ENCODE peak calls at places on chromosomes 11 and 22, in six cellular contexts. K, Z, J, H, B and O are unnamed samples.

GRCh38 chr22:45934659-45935341 is 42.2 kb downstream of the WNT7B start:
- DNase-seq in K (peak), Z (no peak), J (no peak), H (peak), B (no peak), O (peak)

GRCh38 chr11:46279393-46280099 is 2.1 kb downstream of the CREB3L1 start:
- DNase-seq in K (no peak), Z (no peak), J (no peak), H (peak), B (no peak), O (no peak)

GRCh38 chr11:114173836-114174235 is 114.3 kb downstream of the ZBTB16 start:
- DNase-seq in K (no peak), Z (no peak), J (no peak), H (no peak), B (no peak), O (no peak)

GRCh38 chr11:74984070-74984469 is 4.7 kb upstream of the NEU3 start:
- DNase-seq in K (no peak), Z (no peak), J (no peak), H (no peak), B (no peak), O (peak)

GRCh38 chr11:19988598-19988997 is 171.7 kb downstream of the DBX1 start:
- DNase-seq in K (no peak), Z (no peak), J (peak), H (no peak), B (no peak), O (no peak)

GRCh38 chr11:844693-845644 is 2.3 kb downstream of the TSPAN4 start:
- DNase-seq in K (peak), Z (peak), J (peak), H (peak), B (no peak), O (peak)

GRCh38 chr11:13009476-13009920 is 382 bp downstream of the RASSF10 start:
- DNase-seq in K (no peak), Z (no peak), J (no peak), H (no peak), B (no peak), O (no peak)

GRCh38 chr11:36774603-36775002 is 176.6 kb upstream of the RAG2 start:
- DNase-seq in K (no peak), Z (no peak), J (no peak), H (no peak), B (no peak), O (no peak)

GRCh38 chr11:78417175-78417887 is at the start of gene GAB2:
- DNase-seq in K (no peak), Z (no peak), J (peak), H (no peak), B (no peak), O (no peak)

GRCh38 chr11:128182844-128183243 is 404.5 kb downstream of the ETS1 start:
- DNase-seq in K (no peak), Z (no peak), J (no peak), H (no peak), B (no peak), O (no peak)

GRCh38 chr11:68276864-68277263 is 5.1 kb upstream of the C11orf24 start:
- DNase-seq in K (no peak), Z (no peak), J (no peak), H (no peak), B (no peak), O (no peak)

GRCh38 chr11:68282861-68283230 is 11.1 kb upstream of the C11orf24 start:
- DNase-seq in K (no peak), Z (no peak), J (no peak), H (no peak), B (no peak), O (no peak)

GRCh38 chr11:68287419-68287818 is 15.6 kb upstream of the C11orf24 start:
- DNase-seq in K (no peak), Z (peak), J (no peak), H (no peak), B (no peak), O (no peak)

GRCh38 chr11:68279676-68280075 is 7.9 kb upstream of the C11orf24 start:
- DNase-seq in K (no peak), Z (no peak), J (no peak), H (no peak), B (no peak), O (no peak)

DNA sequence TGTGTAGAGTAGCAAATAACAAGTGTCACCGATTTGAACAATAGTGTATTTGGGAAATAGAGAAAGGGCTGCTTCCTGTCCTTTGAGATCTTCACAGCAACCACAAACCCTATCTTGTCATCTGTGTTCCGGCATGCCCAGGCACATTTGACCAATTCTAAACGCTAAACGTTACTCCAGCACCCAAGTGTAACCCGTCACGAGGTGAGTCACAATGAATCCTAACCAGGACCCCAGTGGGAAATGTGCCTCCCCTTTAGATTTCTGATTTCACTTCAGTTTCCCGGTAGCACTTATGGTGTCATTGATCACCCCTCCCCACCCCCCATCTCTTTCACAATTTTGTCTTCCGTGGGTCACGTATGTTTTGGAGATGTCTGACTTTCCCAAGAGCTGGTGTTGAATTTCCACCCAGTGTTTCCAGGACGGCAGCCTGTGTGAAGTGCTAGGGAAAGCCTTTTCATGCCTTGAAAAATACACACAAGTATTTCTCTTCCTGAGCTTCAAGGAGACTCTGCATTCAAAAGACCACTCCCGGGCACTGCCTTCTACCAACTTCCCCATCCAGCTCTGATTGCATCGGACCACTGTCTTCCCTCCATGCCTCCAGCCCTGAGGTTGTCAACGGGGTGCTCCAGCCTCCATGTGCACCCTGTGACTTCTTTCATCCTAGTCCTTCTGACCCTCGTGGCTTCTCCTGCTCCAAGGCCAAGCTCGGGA is 10.5 kb upstream of the C11orf24 start:
- DNase-seq in K (no peak), Z (peak), J (no peak), H (no peak), B (peak), O (no peak)
- TF ChIP-seq CHD2 in K (no peak), Z (no peak), J (no peak), H (no peak), B (peak), O (no peak)

GRCh38 chr11:123185326-123185725 is 9.7 kb downstream of the CLMP start:
- DNase-seq in K (no peak), Z (no peak), J (no peak), H (no peak), B (no peak), O (no peak)

GRCh38 chr11:123184531-123184930 is 10.5 kb downstream of the CLMP start:
- DNase-seq in K (no peak), Z (no peak), J (no peak), H (no peak), B (no peak), O (no peak)

GRCh38 chr11:123187221-123187620 is 7.8 kb downstream of the CLMP start:
- DNase-seq in K (no peak), Z (no peak), J (no peak), H (no peak), B (no peak), O (no peak)

GRCh38 chr11:123187670-123188507 is 7.2 kb downstream of the CLMP start:
- DNase-seq in K (no peak), Z (no peak), J (no peak), H (no peak), B (no peak), O (no peak)

GRCh38 chr11:123186291-123186690 is 8.8 kb downstream of the CLMP start:
- DNase-seq in K (no peak), Z (no peak), J (no peak), H (no peak), B (no peak), O (no peak)
- TF ChIP-seq USF2 in K (no peak), Z (no peak), J (no peak), H (no peak), B (no peak), O (no peak)

GRCh38 chr22:36872084-36872483 is 11.3 kb downstream of the NCF4 start:
- DNase-seq in K (no peak), Z (no peak), J (no peak), H (peak), B (no peak), O (no peak)

GRCh38 chr22:36874309-36874696 is 13.5 kb downstream of the NCF4 start:
- DNase-seq in K (no peak), Z (no peak), J (no peak), H (no peak), B (no peak), O (no peak)

GRCh38 chr22:36872866-36873498 is 12.2 kb downstream of the NCF4 start:
- DNase-seq in K (no peak), Z (no peak), J (no peak), H (peak), B (no peak), O (no peak)

GRCh38 chr22:36874731-36875130 is 13.9 kb downstream of the NCF4 start:
- DNase-seq in K (no peak), Z (no peak), J (no peak), H (no peak), B (no peak), O (no peak)

DNA sequence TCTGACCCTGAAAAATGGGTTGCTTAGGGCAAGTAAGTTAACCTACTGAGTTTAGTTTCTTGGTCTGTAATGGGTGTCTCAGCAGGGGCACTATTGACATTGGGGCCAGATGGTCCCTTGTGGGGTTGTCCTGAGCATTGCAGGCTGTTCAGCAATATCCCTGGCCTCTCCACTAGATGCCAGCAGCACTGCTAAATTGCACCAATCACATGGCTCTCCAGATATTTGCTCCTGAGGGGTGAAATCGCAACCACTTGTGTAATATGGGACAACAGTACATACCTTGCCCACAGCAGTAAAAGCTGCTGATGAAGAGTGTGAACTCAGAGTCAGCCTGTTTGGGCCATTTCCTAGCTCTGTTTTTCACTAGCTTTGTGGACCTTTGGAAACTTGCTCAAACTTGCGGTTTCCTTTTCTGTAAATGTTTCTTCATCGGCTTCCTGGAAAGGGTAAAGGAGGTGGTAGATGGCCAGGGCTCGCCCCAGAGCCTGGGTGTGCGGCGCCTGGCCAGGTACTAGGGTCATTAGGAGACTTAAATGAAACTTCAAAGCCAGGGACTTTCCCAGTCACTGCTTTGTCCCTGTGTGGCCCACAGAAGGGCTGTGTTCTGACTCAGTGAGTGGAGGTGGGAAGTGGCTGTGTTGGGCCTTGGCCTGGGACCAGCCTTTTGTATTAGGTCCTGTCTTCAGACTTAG is 13.0 kb downstream of the NCF4 start:
- DNase-seq in K (peak), Z (peak), J (no peak), H (peak), B (peak), O (peak)
- TF ChIP-seq CHD2 in K (no peak), Z (no peak), J (no peak), H (no peak), B (no peak), O (no peak)

DNA sequence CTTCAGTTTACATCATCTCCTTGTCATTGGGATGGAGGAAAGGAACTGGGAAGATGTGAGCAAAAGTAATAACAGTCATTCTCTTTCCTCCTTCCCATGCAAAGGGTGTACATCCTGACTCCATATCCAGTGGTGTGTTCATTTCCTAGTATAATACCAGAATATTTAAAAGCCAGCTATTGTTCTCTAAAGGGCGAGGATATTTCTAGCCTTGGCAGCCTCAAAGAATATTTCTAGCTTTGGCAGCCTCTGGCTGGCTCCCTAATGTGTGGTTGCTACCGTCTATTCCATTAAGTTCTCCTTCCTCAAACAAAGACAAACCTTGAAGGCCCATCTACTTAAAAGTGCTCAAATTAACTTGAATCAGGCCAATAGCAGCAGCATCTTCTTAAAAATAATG is 114.0 kb downstream of the FAM76B start:
- DNase-seq in K (no peak), Z (no peak), J (no peak), H (no peak), B (no peak), O (no peak)
- TF ChIP-seq USF2 in K (no peak), Z (no peak), J (no peak), H (no peak), B (no peak), O (no peak)

GRCh38 chr11:44713022-44713421 is 13.7 kb upstream of the TSPAN18 start:
- DNase-seq in K (no peak), Z (no peak), J (no peak), H (no peak), B (no peak), O (no peak)

GRCh38 chr11:44711772-44712608 is 14.8 kb upstream of the TSPAN18 start:
- DNase-seq in K (no peak), Z (no peak), J (peak), H (peak), B (no peak), O (no peak)

GRCh38 chr11:44718612-44719390 is 8.0 kb upstream of the TSPAN18 start:
- DNase-seq in K (no peak), Z (no peak), J (no peak), H (no peak), B (no peak), O (no peak)

GRCh38 chr11:44718057-44718456 is 8.7 kb upstream of the TSPAN18 start:
- DNase-seq in K (no peak), Z (no peak), J (no peak), H (no peak), B (no peak), O (no peak)

GRCh38 chr11:44716256-44716655 is 10.5 kb upstream of the TSPAN18 start:
- DNase-seq in K (no peak), Z (no peak), J (no peak), H (no peak), B (no peak), O (no peak)
- TF ChIP-seq CHD2 in K (no peak), Z (no peak), J (no peak), H (no peak), B (no peak), O (no peak)

DNA sequence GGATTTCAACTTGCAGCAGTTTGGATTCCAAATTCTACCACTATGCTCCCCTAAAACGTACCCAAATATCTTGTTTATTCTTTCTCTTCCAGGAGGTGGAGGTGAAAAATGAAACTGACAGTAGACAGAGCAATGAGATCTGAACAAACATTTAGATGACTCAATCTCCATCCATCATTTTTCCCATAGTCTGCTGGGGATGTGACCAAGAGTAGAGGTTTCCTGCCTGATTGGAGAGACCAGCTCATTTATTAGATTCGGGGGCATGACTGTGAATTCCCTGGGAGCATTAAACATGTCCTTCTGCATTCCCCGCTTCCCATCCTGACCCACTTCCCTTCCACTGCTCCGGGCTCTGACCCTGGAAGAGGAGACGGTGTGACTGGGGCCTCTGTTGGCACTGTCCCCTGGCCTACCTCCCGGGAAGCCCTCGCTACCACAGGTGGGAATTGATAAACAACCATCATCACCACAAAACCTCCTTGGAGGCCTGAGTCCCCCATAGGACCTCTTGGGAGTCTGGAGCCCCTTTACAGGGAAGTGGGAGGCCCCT is 20.3 kb downstream of the DKK3 start:
- DNase-seq in K (no peak), Z (no peak), J (no peak), H (no peak), B (no peak), O (no peak)
- TF ChIP-seq USF2 in K (no peak), Z (no peak), J (no peak), H (no peak), B (no peak), O (no peak)

GRCh38 chr11:8309311-8309710 is 45.6 kb upstream of the LMO1 start:
- DNase-seq in K (no peak), Z (no peak), J (no peak), H (no peak), B (no peak), O (no peak)

GRCh38 chr11:8311366-8311765 is 47.7 kb upstream of the LMO1 start:
- DNase-seq in K (no peak), Z (no peak), J (no peak), H (no peak), B (no peak), O (no peak)

GRCh38 chr11:8307601-8308000 is 43.9 kb upstream of the LMO1 start:
- DNase-seq in K (no peak), Z (no peak), J (no peak), H (no peak), B (no peak), O (no peak)

GRCh38 chr11:8310743-8311298 is 47.1 kb upstream of the LMO1 start:
- DNase-seq in K (no peak), Z (no peak), J (no peak), H (no peak), B (no peak), O (no peak)

GRCh38 chr11:8309862-8310261 is 46.2 kb upstream of the LMO1 start:
- DNase-seq in K (no peak), Z (no peak), J (no peak), H (peak), B (no peak), O (no peak)
- TF ChIP-seq CHD2 in K (no peak), Z (no peak), J (no peak), H (no peak), B (no peak), O (no peak)